ENCODE peak calls at places on chromosomes 2 and 18, in eight cellular contexts. V, I, M, U, W, R, C and O are unnamed samples.

GRCh38 chr2:96336873-96337272 is 1.3 kb downstream of the NCAPH start:
- DNase-seq in V (no peak), I (no peak), M (no peak), U (no peak), W (no peak), R (no peak), C (no peak), O (no peak)

GRCh38 chr18:73577365-73577764 is 570.3 kb downstream of the FBXO15 start:
- DNase-seq in V (peak; percentile 4), I (no peak), M (no peak), U (peak; percentile 6), W (peak; percentile 38), R (no peak), C (no peak), O (no peak)

GRCh38 chr2:54604771-54605350 is 118.6 kb upstream of the EML6 start:
- DNase-seq in V (no peak), I (no peak), M (no peak), U (no peak), W (no peak), R (no peak), C (no peak), O (peak; percentile 48)

GRCh38 chr18:77666613-77667012 is 417.0 kb downstream of the GALR1 start:
- DNase-seq in V (no peak), I (no peak), M (no peak), U (no peak), W (no peak), R (no peak), C (no peak), O (no peak)

GRCh38 chr2:24287171-24287570 is 73.2 kb downstream of the ITSN2 start:
- DNase-seq in V (no peak), I (no peak), M (no peak), U (no peak), W (no peak), R (no peak), C (no peak), O (no peak)

GRCh38 chr2:20622296-20622686 is 28.6 kb downstream of the HS1BP3 start:
- DNase-seq in V (no peak), I (peak; percentile 20), M (peak; percentile 25), U (no peak), W (no peak), R (no peak), C (no peak), O (no peak)

GRCh38 chr2:84719434-84719833 is 161.4 kb downstream of the TRABD2A start:
- DNase-seq in V (no peak), I (no peak), M (no peak), U (no peak), W (no peak), R (no peak), C (no peak), O (no peak)

GRCh38 chr2:182666674-182667320 is 49.3 kb upstream of the DNAJC10 start:
- DNase-seq in V (no peak), I (no peak), M (no peak), U (no peak), W (peak; percentile 37), R (no peak), C (peak; percentile 29), O (no peak)

GRCh38 chr18:59006461-59007067 is 133.1 kb upstream of the SEC11C start:
- DNase-seq in V (no peak), I (peak; percentile 32), M (no peak), U (no peak), W (peak; percentile 51), R (no peak), C (no peak), O (no peak)

GRCh38 chr2:7835693-7836680 is 845.9 kb upstream of the ID2 start:
- DNase-seq in V (no peak), I (no peak), M (no peak), U (no peak), W (peak; percentile 22), R (no peak), C (no peak), O (no peak)
- H3K4me3 ChIP-seq in V (no peak overlapping the region), I (no peak overlapping the region), M (no peak overlapping the region), U (no peak overlapping the region), W (no peak overlapping the region), R (no peak overlapping the region), C (no peak overlapping the region), O (no peak overlapping the region)

DNA sequence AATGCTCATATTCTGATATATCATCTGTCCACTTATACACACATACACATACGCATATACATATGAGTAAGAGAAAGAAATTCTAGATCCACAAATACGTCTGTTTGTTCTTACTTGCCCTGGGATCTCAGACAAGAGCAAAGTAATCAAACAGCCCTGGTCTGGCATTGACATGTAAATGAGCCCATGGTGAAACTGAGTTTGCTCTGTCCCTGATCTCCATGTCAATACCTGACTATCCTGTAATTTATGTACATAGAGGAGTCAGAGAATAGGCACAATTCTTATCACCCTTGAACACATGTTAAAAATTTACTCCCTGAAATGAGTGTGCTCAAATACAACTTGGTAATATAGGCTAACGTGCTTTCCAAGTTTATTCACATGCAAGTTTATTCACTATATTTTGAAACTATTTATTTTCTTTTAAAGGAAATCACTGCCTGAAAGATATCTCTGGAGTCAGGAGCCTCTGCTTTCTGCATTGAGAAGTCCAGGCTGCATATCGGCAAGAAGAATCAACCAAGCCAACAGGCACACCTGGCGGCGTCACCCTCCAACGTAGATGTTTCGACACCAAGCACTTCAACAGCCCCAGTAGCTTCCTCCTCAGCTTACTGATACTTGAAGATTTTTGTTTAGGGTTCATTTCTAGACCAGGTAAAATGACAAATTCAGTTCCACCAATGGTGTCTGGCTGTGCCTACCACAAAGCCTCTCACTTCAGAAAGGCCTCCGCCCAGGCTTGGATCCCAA is 100.6 kb downstream of the CMPK2 start:
- DNase-seq in V (no peak), I (no peak), M (no peak), U (no peak), W (no peak), R (no peak), C (no peak), O (no peak)
- H3K4me3 ChIP-seq in V (no peak overlapping the region), I (no peak overlapping the region), M (no peak overlapping the region), U (no peak overlapping the region), W (no peak overlapping the region), R (no peak overlapping the region), C (no peak overlapping the region), O (no peak overlapping the region)

GRCh38 chr18:35290070-35290735 is at the start of gene ZSCAN30:
- DNase-seq in V (peak; percentile 66), I (peak; percentile 99), M (peak; percentile 97), U (peak; percentile 86), W (peak; percentile 95), R (peak; percentile 93), C (peak; percentile 95), O (peak; percentile 96)

GRCh38 chr18:35296079-35296478 is 6.0 kb upstream of the ZSCAN30 start:
- DNase-seq in V (no peak), I (no peak), M (no peak), U (no peak), W (no peak), R (no peak), C (no peak), O (no peak)

GRCh38 chr18:35289293-35290069 is 548 bp downstream of the ZSCAN30 start:
- DNase-seq in V (no peak), I (no peak), M (no peak), U (no peak), W (peak; percentile 5), R (no peak), C (no peak), O (peak; percentile 36)

GRCh38 chr18:35291166-35291565 is 1.1 kb upstream of the ZSCAN30 start:
- DNase-seq in V (no peak), I (no peak), M (no peak), U (no peak), W (no peak), R (no peak), C (no peak), O (no peak)
- H3K4me3 ChIP-seq in V (peak overlapping the region; percentile 82), I (peak overlapping the region; percentile 99), M (peak overlapping the region; percentile 87), U (peak overlapping the region; percentile 89), W (peak overlapping the region; percentile 83), R (peak overlapping the region; percentile 71), C (peak overlapping the region; percentile 61), O (peak overlapping the region; percentile 80)

GRCh38 chr2:226763320-226763719 is 36.3 kb downstream of the IRS1 start:
- DNase-seq in V (no peak), I (no peak), M (no peak), U (no peak), W (peak; percentile 38), R (no peak), C (no peak), O (no peak)
- H3K4me3 ChIP-seq in V (no peak overlapping the region), I (no peak overlapping the region), M (no peak overlapping the region), U (no peak overlapping the region), W (no peak overlapping the region), R (no peak overlapping the region), C (no peak overlapping the region), O (no peak overlapping the region)

GRCh38 chr18:69399253-69399652 is 1.4 kb upstream of the DOK6 start:
- DNase-seq in V (no peak), I (peak; percentile 56), M (no peak), U (no peak), W (no peak), R (no peak), C (no peak), O (no peak)

GRCh38 chr18:69400976-69401474 is 337 bp downstream of the DOK6 start:
- DNase-seq in V (no peak), I (peak; percentile 78), M (no peak), U (no peak), W (peak; percentile 18), R (no peak), C (no peak), O (no peak)

GRCh38 chr18:69400253-69400975 is at the start of gene DOK6:
- DNase-seq in V (no peak), I (peak; percentile 86), M (peak; percentile 51), U (no peak), W (peak; percentile 71), R (peak; percentile 74), C (peak; percentile 16), O (peak; percentile 63)

GRCh38 chr18:69401475-69402218 is 959 bp downstream of the DOK6 start:
- DNase-seq in V (no peak), I (peak; percentile 65), M (no peak), U (no peak), W (peak; percentile 35), R (no peak), C (peak; percentile 2), O (no peak)

GRCh38 chr18:69402219-69402989 is 1.7 kb downstream of the DOK6 start:
- DNase-seq in V (no peak), I (peak; percentile 73), M (no peak), U (no peak), W (no peak), R (no peak), C (no peak), O (no peak)
- H3K4me3 ChIP-seq in V (no peak overlapping the region), I (peak overlapping the region; percentile 80), M (peak overlapping the region; percentile 58), U (no peak overlapping the region), W (peak overlapping the region; percentile 47), R (peak overlapping the region; percentile 67), C (no peak overlapping the region), O (no peak overlapping the region)

GRCh38 chr2:235432741-235433520 is 60.9 kb upstream of the AGAP1 start:
- DNase-seq in V (no peak), I (peak; percentile 28), M (no peak), U (no peak), W (no peak), R (no peak), C (no peak), O (peak; percentile 69)
- H3K4me3 ChIP-seq in V (no peak overlapping the region), I (no peak overlapping the region), M (peak overlapping the region; percentile 43), U (no peak overlapping the region), W (no peak overlapping the region), R (peak overlapping the region; percentile 3), C (no peak overlapping the region), O (peak overlapping the region; percentile 24)